ENCODE peak calls at places on chromosomes 16 and 17, in four cellular contexts. K is fibroblast of villous mesenchyme, I is uterus, E is tibial artery. B is an unnamed sample.
A peak's percentile ranks its signal among the peaks of the same experiment; 100 is the strongest.

GRCh38 chr17:2685696-2686095 is 25.9 kb downstream of the CLUH start:
- DNase-seq in K (no peak), I (no peak), E (peak; percentile 24), B (no peak)

GRCh38 chr16:9225527-9226316 is 134.3 kb downstream of the HAPSTR1 start:
- DNase-seq in E (no peak), I (no peak), K (peak; percentile 4), B (peak; percentile 11)

GRCh38 chr17:39402890-39403605 is 1.6 kb upstream of the FBXL20 start:
- DNase-seq in K (no peak), I (no peak), E (no peak), B (no peak)

GRCh38 chr17:27544350-27545131 is 86.4 kb upstream of the LGALS9 start:
- DNase-seq in E (no peak), K (peak; percentile 94), I (no peak), B (no peak)

GRCh38 chr17:20611314-20611713 is 31.8 kb downstream of the CDRT15L2 start:
- DNase-seq in I (no peak), K (no peak), E (no peak), B (no peak)

GRCh38 chr17:42660692-42661345 is 1.7 kb downstream of the TUBG2 start:
- DNase-seq in E (peak; percentile 38), I (no peak), K (peak; percentile 88), B (peak; percentile 67)

GRCh38 chr17:19551148-19551547 is 17.5 kb downstream of the SLC47A1 start:
- DNase-seq in E (no peak), I (no peak), K (no peak), B (peak; percentile 52)

GRCh38 chr17:44216674-44217073 is 2.8 kb downstream of the UBTF start:
- DNase-seq in K (no peak), I (no peak), E (no peak), B (no peak)

GRCh38 chr17:55117063-55117611 is 147.6 kb upstream of the HLF start:
- DNase-seq in E (no peak), K (no peak), I (no peak), B (no peak)

GRCh38 chr16:10980811-10981210 is 36.4 kb downstream of the CLEC16A start:
- DNase-seq in K (no peak), E (no peak), I (no peak), B (no peak)

GRCh38 chr16:10984509-10984908 is 40.1 kb downstream of the CLEC16A start:
- DNase-seq in I (no peak), K (peak; percentile 91), E (no peak), B (peak; percentile 62)

GRCh38 chr16:10982430-10983174 is 38.2 kb downstream of the CLEC16A start:
- DNase-seq in E (peak; percentile 56), I (no peak), K (no peak), B (no peak)

GRCh38 chr16:10981697-10982216 is 37.4 kb downstream of the CLEC16A start:
- DNase-seq in I (no peak), E (no peak), K (no peak), B (no peak)

DNA sequence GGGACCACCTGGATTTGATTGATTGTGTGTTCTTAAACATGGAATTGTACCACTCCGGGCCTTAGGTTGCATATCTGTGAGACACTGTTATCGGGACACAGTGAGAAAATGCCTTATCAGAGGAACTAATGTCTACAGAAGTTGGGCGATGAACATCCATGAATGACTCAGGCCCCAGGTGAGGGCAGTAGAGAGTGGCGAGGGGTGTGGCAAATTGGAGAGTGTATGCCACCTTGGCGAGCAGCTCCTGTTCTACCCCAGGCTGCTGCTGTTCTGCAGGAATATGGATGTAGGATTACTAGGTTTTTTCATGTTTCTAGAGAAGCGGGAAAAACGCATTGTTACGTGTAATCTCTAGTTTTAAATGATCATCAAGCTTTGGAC is 38.8 kb downstream of the CLEC16A start:
- DNase-seq in I (no peak), K (no peak), E (no peak), B (no peak)
- TF ChIP-seq CTCF in I (no peak), K (no peak), E (no peak), B (no peak)

GRCh38 chr16:7405166-7405565 is 72.5 kb downstream of the RBFOX1 start:
- DNase-seq in E (no peak), K (no peak), I (no peak), B (peak; percentile 84)
- TF ChIP-seq CTCF in E (no peak), K (no peak), I (no peak), B (peak; percentile 69)

DNA sequence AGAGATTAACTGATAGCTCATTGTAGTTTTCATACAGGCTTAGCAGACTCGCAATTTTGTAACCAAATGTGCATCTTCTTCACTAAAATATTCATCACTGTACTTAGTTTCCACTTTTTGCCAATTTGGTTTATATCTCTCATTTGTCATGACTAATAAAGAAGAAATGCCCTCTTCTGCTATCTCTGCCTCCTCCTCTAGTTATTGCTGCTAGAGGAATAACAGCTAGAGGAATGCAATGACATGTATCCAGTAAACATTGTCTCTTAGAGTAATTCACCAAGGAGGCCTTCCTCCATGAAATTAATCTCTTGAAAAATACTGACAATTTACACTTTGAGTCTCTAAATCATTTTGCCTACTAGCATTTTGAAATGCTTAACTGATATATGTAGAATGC is 115.4 kb upstream of the COX10 start:
- DNase-seq in K (peak; percentile 36), E (no peak), I (no peak), B (no peak)
- TF ChIP-seq CTCF in K (no peak), E (no peak), I (no peak), B (no peak)

DNA sequence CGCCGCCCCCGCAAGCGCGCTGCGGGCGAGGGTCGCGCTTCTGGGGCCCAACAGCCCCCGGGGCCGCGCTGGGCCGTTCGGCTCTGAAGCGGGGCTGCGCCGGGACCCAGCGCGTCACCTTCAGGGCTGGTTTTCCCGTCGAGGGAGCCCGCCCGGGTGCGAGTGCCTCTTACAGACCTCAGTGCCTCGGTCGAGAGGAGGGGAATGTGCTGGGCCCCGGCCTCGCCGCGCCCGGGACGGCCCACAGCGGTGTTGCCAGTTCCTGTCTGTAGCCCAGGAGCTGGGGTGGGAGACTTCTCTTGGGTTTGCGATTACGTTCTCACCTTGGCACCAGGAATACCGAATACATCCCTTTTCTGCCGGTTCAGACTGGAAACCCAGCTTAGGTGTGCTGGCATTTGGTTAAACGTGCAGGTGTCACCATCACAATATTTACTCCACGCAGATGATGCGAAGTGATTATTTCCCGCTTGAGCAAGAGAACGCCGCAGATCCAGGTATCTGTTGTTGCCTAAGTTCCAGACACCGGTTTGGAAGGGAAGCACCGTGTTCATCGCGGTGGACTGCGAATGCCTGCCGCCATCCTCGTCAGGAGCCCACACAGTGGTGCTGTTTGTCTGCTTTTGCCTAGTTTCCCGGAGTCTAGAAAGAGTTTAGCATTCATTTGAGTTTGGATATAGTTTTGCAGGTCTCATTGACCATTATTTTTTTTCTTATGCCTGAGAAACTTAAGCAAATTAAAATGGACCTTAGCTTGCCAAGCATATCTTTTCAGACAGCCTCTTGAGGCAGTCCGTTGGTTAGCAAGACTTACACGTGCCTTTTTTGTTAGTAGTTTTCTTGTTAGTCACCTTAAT is 915 bp downstream of the MAP1LC3B start:
- DNase-seq in K (peak; percentile 45), I (peak; percentile 44), E (peak; percentile 51), B (peak; percentile 67)
- TF ChIP-seq CTCF in K (no peak), I (peak; percentile 12), E (peak; percentile 28), B (peak; percentile 52)

GRCh38 chr16:50744911-50745310 is 3.0 kb downstream of the CYLD start:
- DNase-seq in I (no peak), K (no peak), E (no peak), B (no peak)

GRCh38 chr16:50743575-50744225 is 1.8 kb downstream of the CYLD start:
- DNase-seq in K (peak; percentile 11), E (no peak), I (no peak), B (no peak)

GRCh38 chr16:50745940-50746339 is 4.1 kb downstream of the CYLD start:
- DNase-seq in K (no peak), E (no peak), I (no peak), B (no peak)

GRCh38 chr16:50751528-50751927 is 9.6 kb downstream of the CYLD start:
- DNase-seq in I (no peak), E (no peak), K (no peak), B (no peak)

GRCh38 chr16:50747206-50747956 is 5.5 kb downstream of the CYLD start:
- DNase-seq in E (no peak), I (no peak), K (peak; percentile 11), B (no peak)
- TF ChIP-seq CTCF in E (peak; percentile 12), I (no peak), K (no peak), B (peak; percentile 51)

GRCh38 chr16:81888520-81889394 is 109.7 kb downstream of the PLCG2 start:
- DNase-seq in E (no peak), I (no peak), K (peak; percentile 57), B (peak; percentile 40)

GRCh38 chr16:81891734-81892364 is 112.8 kb downstream of the PLCG2 start:
- DNase-seq in E (no peak), K (no peak), I (no peak), B (no peak)

GRCh38 chr16:81894592-81894991 is 115.5 kb downstream of the PLCG2 start:
- DNase-seq in E (no peak), I (no peak), K (no peak), B (no peak)

GRCh38 chr16:81885976-81886586 is 107.0 kb downstream of the PLCG2 start:
- DNase-seq in K (peak; percentile 28), E (no peak), I (no peak), B (peak; percentile 49)

GRCh38 chr16:81889896-81890634 is 111.0 kb downstream of the PLCG2 start:
- DNase-seq in E (peak; percentile 38), K (peak; percentile 71), I (peak; percentile 26), B (peak; percentile 77)
- TF ChIP-seq CTCF in E (peak; percentile 67), K (peak; percentile 94), I (peak; percentile 78), B (peak; percentile 86)

DNA sequence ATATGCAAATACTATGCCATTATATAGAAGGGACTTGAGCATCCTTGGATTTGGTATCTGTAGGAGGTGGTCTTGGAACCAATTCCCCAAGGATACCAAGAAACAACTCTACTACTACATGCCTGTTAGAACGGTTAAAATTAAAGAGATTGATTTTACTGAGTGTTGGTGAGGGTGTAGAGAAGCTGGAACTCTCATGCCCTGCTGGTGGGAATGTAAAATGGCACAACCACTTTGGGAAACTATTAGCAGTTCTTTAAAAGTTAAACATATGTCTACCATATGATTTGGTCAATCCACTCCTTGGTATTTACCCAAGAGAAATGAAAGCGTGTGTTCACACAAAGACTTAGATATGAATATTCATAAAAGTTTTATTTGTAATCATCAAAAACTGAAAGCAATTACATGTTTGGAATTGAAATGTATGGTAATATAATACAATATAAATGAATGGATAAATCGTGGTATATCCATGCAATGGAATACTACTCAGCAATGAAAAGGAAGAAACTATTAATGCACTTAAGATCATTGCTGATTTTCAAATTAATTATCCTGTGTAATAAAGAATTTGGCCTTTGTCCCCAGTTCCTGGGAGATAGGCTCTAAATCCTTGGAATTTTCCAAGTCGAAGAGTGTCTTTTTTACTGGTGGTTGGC is 7.8 kb downstream of the MFSD6L start:
- DNase-seq in K (no peak), I (no peak), E (no peak), B (no peak)
- TF ChIP-seq CTCF in K (no peak), I (no peak), E (no peak), B (peak; percentile 19)